ENCODE peak calls at places on chromosomes 5 and 9, in five cellular contexts. One of them, this sample, is unnamed.

GRCh38 chr9:100170085-100170484 is 71.0 kb downstream of the INVS start:
- DNase-seq in breast epithelium: no peak
- DNase-seq in astrocyte of the cerebellum: no peak
- DNase-seq in progenitor cell of endocrine pancreas: no peak
- DNase-seq in H1: no peak
- DNase-seq in this sample: no peak

GRCh38 chr5:38473008-38473407 is 83.4 kb downstream of the LIFR start:
- DNase-seq in breast epithelium: no peak
- DNase-seq in astrocyte of the cerebellum: no peak
- DNase-seq in progenitor cell of endocrine pancreas: no peak
- DNase-seq in H1: no peak
- DNase-seq in this sample: no peak

GRCh38 chr5:97044057-97044456 is 98.4 kb downstream of the LIX1 start:
- DNase-seq in breast epithelium: no peak
- DNase-seq in astrocyte of the cerebellum: no peak
- DNase-seq in progenitor cell of endocrine pancreas: no peak
- DNase-seq in H1: peak; percentile 75
- DNase-seq in this sample: no peak

GRCh38 chr5:166088389-166089039 is 2202.9 kb upstream of the WWC1 start:
- DNase-seq in breast epithelium: no peak
- DNase-seq in astrocyte of the cerebellum: no peak
- DNase-seq in progenitor cell of endocrine pancreas: no peak
- DNase-seq in H1: no peak
- DNase-seq in this sample: no peak

GRCh38 chr9:134209731-134210311 is 45.5 kb upstream of the RNU6ATAC start:
- DNase-seq in breast epithelium: no peak
- DNase-seq in astrocyte of the cerebellum: no peak
- DNase-seq in progenitor cell of endocrine pancreas: no peak
- DNase-seq in H1: no peak
- DNase-seq in this sample: no peak

GRCh38 chr5:96601811-96602244 is 60.3 kb upstream of the CAST start:
- DNase-seq in breast epithelium: no peak
- DNase-seq in astrocyte of the cerebellum: peak; percentile 66
- DNase-seq in progenitor cell of endocrine pancreas: peak; percentile 29
- DNase-seq in H1: peak; percentile 58
- DNase-seq in this sample: peak; percentile 25

GRCh38 chr5:139640432-139641115 is 7.6 kb upstream of the CXXC5 start:
- DNase-seq in breast epithelium: no peak
- DNase-seq in astrocyte of the cerebellum: no peak
- DNase-seq in progenitor cell of endocrine pancreas: peak; percentile 6
- DNase-seq in H1: peak; percentile 58
- DNase-seq in this sample: no peak

GRCh38 chr5:150131461-150131860 is 24.2 kb downstream of the PDGFRB start:
- DNase-seq in breast epithelium: no peak
- DNase-seq in astrocyte of the cerebellum: no peak
- DNase-seq in progenitor cell of endocrine pancreas: no peak
- DNase-seq in H1: no peak
- DNase-seq in this sample: no peak

GRCh38 chr5:130198927-130199326 is 294.7 kb downstream of the CHSY3 start:
- DNase-seq in breast epithelium: no peak
- DNase-seq in astrocyte of the cerebellum: no peak
- DNase-seq in progenitor cell of endocrine pancreas: no peak
- DNase-seq in H1: no peak
- DNase-seq in this sample: no peak

GRCh38 chr9:137579259-137579604 is 507 bp upstream of the DPH7 start:
- DNase-seq in breast epithelium: no peak
- DNase-seq in astrocyte of the cerebellum: no peak
- DNase-seq in progenitor cell of endocrine pancreas: no peak
- DNase-seq in H1: no peak
- DNase-seq in this sample: no peak

GRCh38 chr5:7642029-7642428 is 208.9 kb downstream of the CFAP90 start:
- DNase-seq in breast epithelium: no peak
- DNase-seq in astrocyte of the cerebellum: no peak
- DNase-seq in progenitor cell of endocrine pancreas: no peak
- DNase-seq in H1: no peak
- DNase-seq in this sample: no peak

DNA sequence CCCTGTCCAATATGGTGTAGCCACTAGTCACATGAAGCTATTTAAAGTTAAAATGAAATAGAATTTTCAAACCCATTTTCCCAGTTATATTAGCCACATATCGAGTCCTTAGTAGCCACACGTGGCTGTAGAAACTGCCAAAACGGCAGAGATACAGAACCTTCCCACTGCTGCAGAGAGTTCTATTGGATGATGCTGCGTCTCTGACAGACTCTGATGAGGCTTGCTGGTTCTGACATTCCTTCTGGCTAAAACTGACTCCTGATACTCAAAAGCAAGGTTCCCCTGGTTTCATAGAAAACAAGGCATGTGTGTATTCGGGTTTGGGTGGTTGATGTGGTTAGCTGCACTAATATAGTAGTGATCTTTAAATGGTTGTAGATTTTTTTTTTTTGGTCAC is 91.5 kb downstream of the TLE4 start:
- DNase-seq in breast epithelium: no peak
- DNase-seq in astrocyte of the cerebellum: no peak
- DNase-seq in progenitor cell of endocrine pancreas: no peak
- DNase-seq in H1: no peak
- DNase-seq in this sample: no peak
- TF ChIP-seq CTCF in breast epithelium: no peak
- TF ChIP-seq CTCF in astrocyte of the cerebellum: no peak
- TF ChIP-seq CTCF in progenitor cell of endocrine pancreas: no peak
- TF ChIP-seq CTCF in H1: no peak
- TF ChIP-seq CTCF in this sample: no peak

GRCh38 chr5:64769856-64770255 is 1.1 kb downstream of the CWC27 start:
- DNase-seq in breast epithelium: no peak
- DNase-seq in astrocyte of the cerebellum: no peak
- DNase-seq in progenitor cell of endocrine pancreas: no peak
- DNase-seq in H1: no peak
- DNase-seq in this sample: no peak

GRCh38 chr5:64766934-64767333 is 1.6 kb downstream of the SREK1IP1 start:
- DNase-seq in breast epithelium: no peak
- DNase-seq in astrocyte of the cerebellum: no peak
- DNase-seq in progenitor cell of endocrine pancreas: no peak
- DNase-seq in H1: no peak
- DNase-seq in this sample: no peak

GRCh38 chr5:64766105-64766504 is 2.4 kb downstream of the SREK1IP1 start:
- DNase-seq in breast epithelium: no peak
- DNase-seq in astrocyte of the cerebellum: no peak
- DNase-seq in progenitor cell of endocrine pancreas: no peak
- DNase-seq in H1: no peak
- DNase-seq in this sample: peak; percentile 31

GRCh38 chr5:64767959-64768357 is 533 bp downstream of the SREK1IP1 start:
- DNase-seq in breast epithelium: no peak
- DNase-seq in astrocyte of the cerebellum: no peak
- DNase-seq in progenitor cell of endocrine pancreas: no peak
- DNase-seq in H1: no peak
- DNase-seq in this sample: no peak

DNA sequence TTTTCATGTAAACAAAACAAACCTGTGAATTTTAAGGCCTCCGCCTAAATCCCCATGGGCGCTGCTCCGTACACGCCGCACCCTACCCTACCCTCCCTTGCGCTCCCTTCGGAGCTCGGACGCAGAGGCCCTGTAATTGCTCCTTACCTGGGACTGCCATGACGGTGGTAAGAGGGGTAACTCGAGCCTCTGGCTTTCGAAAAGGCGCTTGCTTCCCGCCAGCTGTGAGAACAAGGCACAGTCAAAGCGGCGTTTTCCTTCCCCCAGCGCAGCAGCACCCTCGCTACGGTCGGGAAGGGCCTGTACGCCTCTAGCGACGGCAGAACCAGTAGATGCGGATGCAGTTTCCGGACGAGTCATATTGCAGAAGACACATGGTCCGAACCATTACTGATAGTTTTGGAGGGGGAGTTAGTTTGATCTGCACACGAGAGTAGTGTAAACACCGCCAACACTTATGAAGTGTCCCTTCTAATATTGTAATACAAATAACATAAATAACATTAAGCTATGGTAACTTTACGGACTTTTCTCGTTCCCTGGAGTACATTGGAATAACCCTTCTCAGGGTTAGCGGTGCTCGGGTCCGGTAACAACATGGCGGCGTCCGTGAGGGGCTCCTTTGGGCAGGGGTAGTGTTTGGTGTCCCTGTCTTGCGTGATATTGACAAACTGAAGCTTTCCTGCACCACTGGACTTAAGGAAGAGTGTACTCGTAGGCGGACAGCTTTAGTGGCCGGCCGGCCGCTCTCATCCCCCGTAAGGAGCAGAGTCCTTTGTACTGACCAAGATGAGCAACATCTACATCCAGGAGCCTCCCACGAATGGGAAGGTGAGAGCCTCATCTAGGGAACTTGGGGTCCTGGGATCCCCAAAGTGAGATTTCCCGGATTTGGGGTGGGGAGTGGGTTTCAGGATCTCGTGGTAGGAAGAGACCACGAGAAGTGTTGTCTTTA is at the start of the genes CWC27 and SREK1IP1:
- DNase-seq in breast epithelium: peak; percentile 77
- DNase-seq in astrocyte of the cerebellum: peak; percentile 87
- DNase-seq in progenitor cell of endocrine pancreas: peak; percentile 72
- DNase-seq in H1: peak; percentile 85
- DNase-seq in this sample: peak; percentile 70
- TF ChIP-seq CTCF in breast epithelium: peak; percentile 11
- TF ChIP-seq CTCF in astrocyte of the cerebellum: peak; percentile 38
- TF ChIP-seq CTCF in progenitor cell of endocrine pancreas: peak; percentile 27
- TF ChIP-seq CTCF in H1: no peak
- TF ChIP-seq CTCF in this sample: peak; percentile 14

DNA sequence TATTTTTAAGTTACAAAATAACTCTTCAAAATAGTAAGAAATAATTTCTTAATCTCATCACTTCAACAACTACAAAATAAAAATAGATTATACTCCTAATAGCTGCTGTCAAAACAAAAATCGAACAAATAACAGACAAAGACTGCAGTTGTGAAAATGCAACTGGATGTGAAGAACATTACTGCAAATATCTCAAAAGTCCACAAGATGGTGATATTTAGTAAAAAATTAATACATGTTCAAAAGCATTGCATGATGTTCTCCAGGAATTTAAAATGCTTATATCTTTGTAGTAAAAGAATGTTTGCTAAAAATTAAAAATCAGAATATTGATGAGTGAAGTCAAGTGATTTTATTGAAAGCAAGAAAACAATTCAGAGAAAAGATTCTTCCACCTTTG is 66.2 kb downstream of the MPDZ start:
- DNase-seq in breast epithelium: no peak
- DNase-seq in astrocyte of the cerebellum: peak; percentile 4
- DNase-seq in progenitor cell of endocrine pancreas: no peak
- DNase-seq in H1: no peak
- DNase-seq in this sample: no peak
- TF ChIP-seq CTCF in breast epithelium: no peak
- TF ChIP-seq CTCF in astrocyte of the cerebellum: no peak
- TF ChIP-seq CTCF in progenitor cell of endocrine pancreas: peak; percentile 18
- TF ChIP-seq CTCF in H1: no peak
- TF ChIP-seq CTCF in this sample: peak; percentile 41

GRCh38 chr5:54254482-54255198 is 55.7 kb downstream of the ARL15 start:
- DNase-seq in breast epithelium: no peak
- DNase-seq in astrocyte of the cerebellum: no peak
- DNase-seq in progenitor cell of endocrine pancreas: no peak
- DNase-seq in H1: no peak
- DNase-seq in this sample: no peak
- TF ChIP-seq CTCF in breast epithelium: no peak
- TF ChIP-seq CTCF in astrocyte of the cerebellum: no peak
- TF ChIP-seq CTCF in progenitor cell of endocrine pancreas: peak; percentile 11
- TF ChIP-seq CTCF in H1: no peak
- TF ChIP-seq CTCF in this sample: peak; percentile 69

GRCh38 chr9:129384138-129384886 is 206.3 kb upstream of the IER5L start:
- DNase-seq in breast epithelium: no peak
- DNase-seq in astrocyte of the cerebellum: no peak
- DNase-seq in progenitor cell of endocrine pancreas: no peak
- DNase-seq in H1: no peak
- DNase-seq in this sample: no peak

GRCh38 chr9:129382281-129383004 is 204.4 kb upstream of the IER5L start:
- DNase-seq in breast epithelium: no peak
- DNase-seq in astrocyte of the cerebellum: no peak
- DNase-seq in progenitor cell of endocrine pancreas: no peak
- DNase-seq in H1: no peak
- DNase-seq in this sample: no peak

GRCh38 chr9:129383005-129383414 is 204.9 kb upstream of the IER5L start:
- DNase-seq in breast epithelium: peak; percentile 90
- DNase-seq in astrocyte of the cerebellum: no peak
- DNase-seq in progenitor cell of endocrine pancreas: peak; percentile 38
- DNase-seq in H1: no peak
- DNase-seq in this sample: no peak

GRCh38 chr9:129384887-129385614 is 207.0 kb upstream of the IER5L start:
- DNase-seq in breast epithelium: peak; percentile 50
- DNase-seq in astrocyte of the cerebellum: no peak
- DNase-seq in progenitor cell of endocrine pancreas: no peak
- DNase-seq in H1: no peak
- DNase-seq in this sample: no peak

GRCh38 chr9:129383415-129384088 is 205.5 kb upstream of the IER5L start:
- DNase-seq in breast epithelium: peak; percentile 80
- DNase-seq in astrocyte of the cerebellum: peak; percentile 29
- DNase-seq in progenitor cell of endocrine pancreas: no peak
- DNase-seq in H1: no peak
- DNase-seq in this sample: no peak
- TF ChIP-seq CTCF in breast epithelium: no peak
- TF ChIP-seq CTCF in astrocyte of the cerebellum: no peak
- TF ChIP-seq CTCF in progenitor cell of endocrine pancreas: no peak
- TF ChIP-seq CTCF in H1: no peak
- TF ChIP-seq CTCF in this sample: peak; percentile 2

DNA sequence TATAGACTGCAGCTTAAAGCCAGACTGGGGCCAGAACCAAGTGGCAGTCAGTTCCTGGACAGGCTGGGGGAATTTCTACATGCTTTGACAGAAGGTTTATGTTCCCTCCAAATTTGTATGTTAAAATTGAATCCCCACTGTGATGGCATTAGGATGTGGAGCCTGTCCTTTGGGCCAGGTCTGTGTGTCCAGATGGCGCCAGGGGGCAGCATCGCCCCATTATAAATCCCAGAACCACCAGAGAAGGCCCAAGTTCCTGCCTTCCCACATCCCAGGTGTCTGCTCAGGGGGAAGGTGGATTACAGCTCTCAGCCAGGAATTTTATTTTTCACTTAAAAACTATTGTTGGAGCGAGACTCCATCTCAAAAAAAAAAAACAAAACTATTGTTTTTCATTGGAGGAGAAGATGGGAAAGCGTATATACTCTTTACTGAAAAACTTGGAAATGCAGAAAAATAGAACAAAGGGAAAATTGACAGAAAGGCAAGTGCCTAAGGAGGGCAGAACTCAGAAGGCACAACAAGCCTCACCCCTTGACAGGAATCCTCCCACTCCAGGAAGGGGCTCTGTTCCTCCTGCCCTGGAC is 5.0 kb downstream of the IL3 start:
- DNase-seq in breast epithelium: no peak
- DNase-seq in astrocyte of the cerebellum: peak; percentile 46
- DNase-seq in progenitor cell of endocrine pancreas: peak; percentile 39
- DNase-seq in H1: peak; percentile 83
- DNase-seq in this sample: no peak
- TF ChIP-seq CTCF in breast epithelium: peak; percentile 34
- TF ChIP-seq CTCF in astrocyte of the cerebellum: peak; percentile 70
- TF ChIP-seq CTCF in progenitor cell of endocrine pancreas: peak; percentile 65
- TF ChIP-seq CTCF in H1: no peak
- TF ChIP-seq CTCF in this sample: peak; percentile 76